ENCODE peak calls at places on chromosomes 12 and 14, in ten cellular contexts. U, L, E, O, I, Y, M, J, C and P are unnamed samples.
A peak's percentile ranks its signal among the peaks of the same experiment; 100 is the strongest.

GRCh38 chr12:100185361-100185894 is 15.2 kb upstream of the ACTR6 start:
- DNase-seq in E (peak; percentile 53), Y (no peak), J (no peak), U (no peak), M (no peak), C (no peak), I (no peak), O (no peak), L (no peak), P (no peak)

GRCh38 chr12:3236345-3237153 is 159.4 kb downstream of the TSPAN9 start:
- DNase-seq in L (peak; percentile 83), E (no peak), I (peak; percentile 74), J (no peak), O (no peak), Y (peak; percentile 72), M (peak; percentile 44), C (no peak), U (peak; percentile 80), P (peak; percentile 85)

GRCh38 chr14:105700622-105701288 is 174.4 kb downstream of the TMEM121 start:
- DNase-seq in L (no peak), E (no peak), C (no peak), Y (no peak), U (no peak), J (no peak), M (no peak), O (no peak), I (no peak), P (peak; percentile 30)

GRCh38 chr12:6818246-6819006 is 3.2 kb upstream of the GPR162 start:
- DNase-seq in I (peak; percentile 72), J (no peak), C (no peak), E (no peak), U (no peak), Y (no peak), O (no peak), L (peak; percentile 73), M (no peak), P (no peak)

GRCh38 chr14:65334765-65335411 is 77.6 kb upstream of the FUT8 start:
- DNase-seq in E (no peak), Y (peak; percentile 94), M (no peak), U (no peak), I (peak; percentile 89), O (no peak), C (no peak), J (no peak), L (peak; percentile 52), P (no peak)

GRCh38 chr12:112645586-112645985 is 146.0 kb upstream of the RPH3A start:
- DNase-seq in M (no peak), C (no peak), E (no peak), J (no peak), O (no peak), U (no peak), I (no peak), L (no peak), Y (no peak), P (no peak)

GRCh38 chr14:85958069-85958468 is 428.1 kb downstream of the FLRT2 start:
- DNase-seq in E (no peak), C (no peak), M (no peak), Y (no peak), L (no peak), U (no peak), O (no peak), I (peak; percentile 11), J (no peak), P (no peak)

GRCh38 chr14:51929920-51930682 is 59.2 kb upstream of the RTRAF start:
- DNase-seq in M (no peak), I (no peak), Y (no peak), U (no peak), J (no peak), E (no peak), O (no peak), L (no peak), C (no peak), P (no peak)

GRCh38 chr14:65320661-65321308 is 91.7 kb upstream of the FUT8 start:
- DNase-seq in E (no peak), O (no peak), L (no peak), J (no peak), M (no peak), C (no peak), U (no peak), I (no peak), Y (peak; percentile 64), P (no peak)

GRCh38 chr14:21399311-21399870 is 15.6 kb upstream of the SUPT16H start:
- DNase-seq in M (no peak), O (no peak), C (no peak), E (no peak), Y (no peak), J (no peak), I (no peak), L (no peak), U (no peak), P (no peak)

GRCh38 chr12:48021485-48022179 is 17.4 kb upstream of the COL2A1 start:
- DNase-seq in C (no peak), U (no peak), E (no peak), O (no peak), M (peak; percentile 24), Y (peak; percentile 98), J (no peak), L (peak; percentile 87), I (peak; percentile 94), P (no peak)

GRCh38 chr12:89453579-89453978 is 71.0 kb downstream of the GALNT4 start:
- DNase-seq in M (peak; percentile 35), Y (peak; percentile 54), L (no peak), J (no peak), U (no peak), O (no peak), C (no peak), I (no peak), E (no peak), P (no peak)

GRCh38 chr14:77508249-77508648 is 9.6 kb upstream of the ISM2 start:
- DNase-seq in I (no peak), C (no peak), U (no peak), O (no peak), J (no peak), L (no peak), E (no peak), M (peak; percentile 43), Y (peak; percentile 87), P (no peak)

GRCh38 chr14:53432378-53432802 is 279.3 kb upstream of the DDHD1 start:
- DNase-seq in Y (no peak), L (peak; percentile 77), M (peak; percentile 55), J (no peak), E (no peak), I (peak; percentile 84), O (no peak), U (peak; percentile 32), C (no peak), P (no peak)

GRCh38 chr12:182381-182883 is 31.5 kb downstream of the SLC6A12 start:
- DNase-seq in U (no peak), C (no peak), J (no peak), E (no peak), I (no peak), L (no peak), M (peak; percentile 25), Y (peak; percentile 67), O (no peak), P (no peak)

GRCh38 chr12:124171231-124171985 is 123.5 kb upstream of the RFLNA start:
- DNase-seq in I (no peak), U (no peak), L (no peak), J (no peak), Y (no peak), M (no peak), C (no peak), O (no peak), E (no peak), P (no peak)

GRCh38 chr12:64806593-64806992 is 17.9 kb upstream of the TBC1D30 start:
- DNase-seq in Y (no peak), M (peak; percentile 33), J (no peak), I (no peak), L (no peak), C (no peak), E (no peak), O (no peak), U (peak; percentile 26), P (no peak)

GRCh38 chr12:52969828-52970569 is 21.1 kb downstream of the KRT18 start:
- DNase-seq in J (peak; percentile 83), C (no peak), O (no peak), Y (peak; percentile 98), L (peak; percentile 53), I (no peak), U (no peak), M (peak; percentile 96), E (no peak), P (no peak)

GRCh38 chr12:119691202-119691846 is 23.4 kb downstream of the PRKAB1 start:
- DNase-seq in O (no peak), U (no peak), L (no peak), E (no peak), J (no peak), Y (no peak), I (no peak), C (no peak), M (no peak), P (no peak)

GRCh38 chr12:83321971-83322370 is 635.3 kb downstream of the TMTC2 start:
- DNase-seq in I (no peak), M (no peak), L (no peak), U (no peak), E (no peak), Y (no peak), J (no peak), C (no peak), O (no peak), P (no peak)

GRCh38 chr12:116393859-116394650 is 116.6 kb upstream of the MED13L start:
- DNase-seq in L (no peak), J (no peak), E (no peak), C (no peak), I (no peak), U (no peak), M (no peak), O (no peak), Y (no peak), P (no peak)

GRCh38 chr12:25933001-25933400 is 25.5 kb upstream of the RASSF8 start:
- DNase-seq in U (no peak), O (no peak), J (no peak), M (no peak), Y (no peak), L (no peak), I (no peak), E (no peak), C (no peak), P (no peak)

GRCh38 chr14:72726444-72726843 is 167.5 kb downstream of the DPF3 start:
- DNase-seq in E (no peak), C (no peak), I (no peak), U (no peak), L (no peak), O (no peak), M (no peak), J (no peak), Y (no peak), P (no peak)

GRCh38 chr14:39006721-39007410 is 96.2 kb downstream of the SEC23A start:
- DNase-seq in Y (no peak), E (no peak), J (no peak), U (no peak), M (no peak), C (no peak), O (no peak), I (no peak), L (no peak), P (no peak)

GRCh38 chr12:54217774-54218221 is 29.0 kb upstream of the SMUG1 start:
- DNase-seq in J (peak; percentile 85), C (no peak), U (no peak), M (no peak), E (no peak), Y (no peak), L (peak; percentile 53), I (peak; percentile 97), O (no peak), P (no peak)

GRCh38 chr14:24323341-24323740 is 11.5 kb downstream of the ADCY4 start:
- DNase-seq in E (no peak), M (no peak), J (no peak), L (no peak), U (no peak), I (no peak), Y (no peak), C (no peak), O (no peak), P (no peak)